ENCODE peak calls at places on chromosomes 5 and 9, in six cellular contexts. One of them, this sample, is unnamed.

GRCh38 chr5:58800410-58800809 is 217.5 kb downstream of the RAB3C start:
- DNase-seq in SK-N-SH: no peak
- DNase-seq in GM12878: no peak
- DNase-seq in HL-60: no peak
- DNase-seq in HepG2: no peak
- DNase-seq in K562: no peak
- DNase-seq in this sample: no peak

GRCh38 chr5:128228506-128228905 is 144.9 kb downstream of the SLC12A2 start:
- DNase-seq in SK-N-SH: no peak
- DNase-seq in GM12878: no peak
- DNase-seq in HL-60: no peak
- DNase-seq in HepG2: no peak
- DNase-seq in K562: no peak
- DNase-seq in this sample: no peak

GRCh38 chr5:14771972-14772371 is 99.6 kb downstream of the ANKH start:
- DNase-seq in SK-N-SH: no peak
- DNase-seq in GM12878: no peak
- DNase-seq in HL-60: no peak
- DNase-seq in HepG2: no peak
- DNase-seq in K562: no peak
- DNase-seq in this sample: no peak

GRCh38 chr9:83144492-83144891 is 81.5 kb upstream of the RASEF start:
- DNase-seq in SK-N-SH: no peak
- DNase-seq in GM12878: no peak
- DNase-seq in HL-60: no peak
- DNase-seq in HepG2: no peak
- DNase-seq in K562: no peak
- DNase-seq in this sample: no peak

GRCh38 chr5:77138981-77139380 is 51.9 kb upstream of the ZBED3 start:
- DNase-seq in SK-N-SH: peak
- DNase-seq in GM12878: no peak
- DNase-seq in HL-60: no peak
- DNase-seq in HepG2: no peak
- DNase-seq in K562: no peak
- DNase-seq in this sample: no peak

GRCh38 chr5:78726556-78726955 is 78.0 kb upstream of the LHFPL2 start:
- DNase-seq in SK-N-SH: no peak
- DNase-seq in GM12878: no peak
- DNase-seq in HL-60: no peak
- DNase-seq in HepG2: no peak
- DNase-seq in K562: no peak
- DNase-seq in this sample: no peak

GRCh38 chr5:32845171-32845570 is 134.1 kb downstream of the NPR3 start:
- DNase-seq in SK-N-SH: no peak
- DNase-seq in GM12878: no peak
- DNase-seq in HL-60: no peak
- DNase-seq in HepG2: no peak
- DNase-seq in K562: no peak
- DNase-seq in this sample: no peak

GRCh38 chr5:23820764-23821471 is 313.5 kb downstream of the PRDM9 start:
- DNase-seq in SK-N-SH: peak
- DNase-seq in GM12878: no peak
- DNase-seq in HL-60: no peak
- DNase-seq in HepG2: no peak
- DNase-seq in K562: peak
- DNase-seq in this sample: no peak

GRCh38 chr9:76302947-76303550 is 91.2 kb downstream of the RFK start:
- DNase-seq in SK-N-SH: peak
- DNase-seq in GM12878: no peak
- DNase-seq in HL-60: peak
- DNase-seq in HepG2: peak
- DNase-seq in K562: peak
- DNase-seq in this sample: no peak

GRCh38 chr5:75020016-75020656 is 32.2 kb downstream of the GCNT4 start:
- DNase-seq in SK-N-SH: no peak
- DNase-seq in GM12878: no peak
- DNase-seq in HL-60: no peak
- DNase-seq in HepG2: peak
- DNase-seq in K562: no peak
- DNase-seq in this sample: no peak

GRCh38 chr5:149799119-149799623 is 69.1 kb downstream of the PPARGC1B start:
- DNase-seq in SK-N-SH: peak
- DNase-seq in GM12878: no peak
- DNase-seq in HL-60: no peak
- DNase-seq in HepG2: peak
- DNase-seq in K562: peak
- DNase-seq in this sample: no peak

GRCh38 chr9:93645149-93645889 is 68.9 kb downstream of the PHF2 start:
- DNase-seq in SK-N-SH: no peak
- DNase-seq in GM12878: no peak
- DNase-seq in HL-60: no peak
- DNase-seq in HepG2: no peak
- DNase-seq in K562: no peak
- DNase-seq in this sample: no peak

GRCh38 chr9:37916471-37917314 is 12.8 kb upstream of the SLC25A51 start:
- DNase-seq in SK-N-SH: no peak
- DNase-seq in GM12878: no peak
- DNase-seq in HL-60: no peak
- DNase-seq in HepG2: no peak
- DNase-seq in K562: no peak
- DNase-seq in this sample: no peak

GRCh38 chr5:14868771-14869170 is 2.8 kb downstream of the ANKH start:
- DNase-seq in SK-N-SH: no peak
- DNase-seq in GM12878: no peak
- DNase-seq in HL-60: no peak
- DNase-seq in HepG2: no peak
- DNase-seq in K562: no peak
- DNase-seq in this sample: no peak

GRCh38 chr5:40984884-40985283 is 75.6 kb downstream of the C7 start:
- DNase-seq in SK-N-SH: no peak
- DNase-seq in GM12878: no peak
- DNase-seq in HL-60: no peak
- DNase-seq in HepG2: no peak
- DNase-seq in K562: no peak
- DNase-seq in this sample: no peak

GRCh38 chr9:74557577-74557976 is 60.4 kb downstream of the RORB start:
- DNase-seq in SK-N-SH: no peak
- DNase-seq in GM12878: no peak
- DNase-seq in HL-60: no peak
- DNase-seq in HepG2: no peak
- DNase-seq in K562: no peak
- DNase-seq in this sample: no peak

GRCh38 chr5:96209829-96210228 is 223.2 kb downstream of the PCSK1 start:
- DNase-seq in SK-N-SH: no peak
- DNase-seq in GM12878: no peak
- DNase-seq in HL-60: no peak
- DNase-seq in HepG2: no peak
- DNase-seq in K562: no peak
- DNase-seq in this sample: no peak

GRCh38 chr9:95268681-95269080 is 48.8 kb downstream of the FANCC start:
- DNase-seq in SK-N-SH: peak
- DNase-seq in GM12878: no peak
- DNase-seq in HL-60: no peak
- DNase-seq in HepG2: peak
- DNase-seq in K562: peak
- DNase-seq in this sample: no peak

GRCh38 chr5:41610402-41610801 is 100.0 kb upstream of the PLCXD3 start:
- DNase-seq in SK-N-SH: no peak
- DNase-seq in GM12878: no peak
- DNase-seq in HL-60: no peak
- DNase-seq in HepG2: no peak
- DNase-seq in K562: no peak
- DNase-seq in this sample: no peak

GRCh38 chr9:18520395-18520794 is 46.4 kb downstream of the ADAMTSL1 start:
- DNase-seq in SK-N-SH: peak
- DNase-seq in GM12878: no peak
- DNase-seq in HL-60: no peak
- DNase-seq in HepG2: no peak
- DNase-seq in K562: no peak
- DNase-seq in this sample: no peak

GRCh38 chr9:129273941-129274709 is 96.1 kb upstream of the IER5L start:
- DNase-seq in SK-N-SH: peak
- DNase-seq in GM12878: no peak
- DNase-seq in HL-60: peak
- DNase-seq in HepG2: no peak
- DNase-seq in K562: no peak
- DNase-seq in this sample: no peak

GRCh38 chr5:74130141-74130897 is 504.3 kb downstream of the ARHGEF28 start:
- DNase-seq in SK-N-SH: no peak
- DNase-seq in GM12878: no peak
- DNase-seq in HL-60: no peak
- DNase-seq in HepG2: no peak
- DNase-seq in K562: no peak
- DNase-seq in this sample: no peak

GRCh38 chr5:138543730-138544104 is 681 bp upstream of the ETF1 start:
- DNase-seq in SK-N-SH: peak
- DNase-seq in GM12878: no peak
- DNase-seq in HL-60: peak
- DNase-seq in HepG2: no peak
- DNase-seq in K562: no peak
- DNase-seq in this sample: no peak

GRCh38 chr5:59712836-59713487 is 180.6 kb downstream of the PDE4D start:
- DNase-seq in SK-N-SH: no peak
- DNase-seq in GM12878: no peak
- DNase-seq in HL-60: no peak
- DNase-seq in HepG2: no peak
- DNase-seq in K562: no peak
- DNase-seq in this sample: no peak

GRCh38 chr5:68456756-68457217 is 241.2 kb downstream of the PIK3R1 start:
- DNase-seq in SK-N-SH: no peak
- DNase-seq in GM12878: no peak
- DNase-seq in HL-60: no peak
- DNase-seq in HepG2: peak
- DNase-seq in K562: peak
- DNase-seq in this sample: no peak

GRCh38 chr5:96961053-96961452 is 25.2 kb downstream of the LNPEP start:
- DNase-seq in SK-N-SH: no peak
- DNase-seq in GM12878: peak
- DNase-seq in HL-60: no peak
- DNase-seq in HepG2: no peak
- DNase-seq in K562: no peak
- DNase-seq in this sample: no peak

GRCh38 chr5:31963358-31963757 is 210.8 kb downstream of the GOLPH3 start:
- DNase-seq in SK-N-SH: no peak
- DNase-seq in GM12878: no peak
- DNase-seq in HL-60: no peak
- DNase-seq in HepG2: no peak
- DNase-seq in K562: no peak
- DNase-seq in this sample: no peak

GRCh38 chr5:116404001-116404400 is 170.6 kb downstream of the SEMA6A start:
- DNase-seq in SK-N-SH: peak
- DNase-seq in GM12878: no peak
- DNase-seq in HL-60: no peak
- DNase-seq in HepG2: no peak
- DNase-seq in K562: no peak
- DNase-seq in this sample: no peak

GRCh38 chr9:132411091-132411508 is 1.1 kb downstream of the CFAP77 start:
- DNase-seq in SK-N-SH: peak
- DNase-seq in GM12878: no peak
- DNase-seq in HL-60: peak
- DNase-seq in HepG2: peak
- DNase-seq in K562: peak
- DNase-seq in this sample: peak

GRCh38 chr9:120303519-120303918 is 276.4 kb downstream of the CDK5RAP2 start:
- DNase-seq in SK-N-SH: no peak
- DNase-seq in GM12878: no peak
- DNase-seq in HL-60: no peak
- DNase-seq in HepG2: no peak
- DNase-seq in K562: no peak
- DNase-seq in this sample: no peak

GRCh38 chr9:68648971-68649370 is 56.1 kb upstream of the PIP5K1B start:
- DNase-seq in SK-N-SH: no peak
- DNase-seq in GM12878: no peak
- DNase-seq in HL-60: no peak
- DNase-seq in HepG2: no peak
- DNase-seq in K562: no peak
- DNase-seq in this sample: no peak

GRCh38 chr9:13705356-13705755 is 425.9 kb upstream of the MPDZ start:
- DNase-seq in SK-N-SH: no peak
- DNase-seq in GM12878: no peak
- DNase-seq in HL-60: no peak
- DNase-seq in HepG2: no peak
- DNase-seq in K562: no peak
- DNase-seq in this sample: no peak
- TF ChIP-seq GABPA in SK-N-SH: no peak
- TF ChIP-seq GABPA in GM12878: no peak
- TF ChIP-seq GABPA in HL-60: no peak
- TF ChIP-seq GABPA in HepG2: no peak
- TF ChIP-seq GABPA in K562: no peak
- TF ChIP-seq GABPA in this sample: no peak

DNA sequence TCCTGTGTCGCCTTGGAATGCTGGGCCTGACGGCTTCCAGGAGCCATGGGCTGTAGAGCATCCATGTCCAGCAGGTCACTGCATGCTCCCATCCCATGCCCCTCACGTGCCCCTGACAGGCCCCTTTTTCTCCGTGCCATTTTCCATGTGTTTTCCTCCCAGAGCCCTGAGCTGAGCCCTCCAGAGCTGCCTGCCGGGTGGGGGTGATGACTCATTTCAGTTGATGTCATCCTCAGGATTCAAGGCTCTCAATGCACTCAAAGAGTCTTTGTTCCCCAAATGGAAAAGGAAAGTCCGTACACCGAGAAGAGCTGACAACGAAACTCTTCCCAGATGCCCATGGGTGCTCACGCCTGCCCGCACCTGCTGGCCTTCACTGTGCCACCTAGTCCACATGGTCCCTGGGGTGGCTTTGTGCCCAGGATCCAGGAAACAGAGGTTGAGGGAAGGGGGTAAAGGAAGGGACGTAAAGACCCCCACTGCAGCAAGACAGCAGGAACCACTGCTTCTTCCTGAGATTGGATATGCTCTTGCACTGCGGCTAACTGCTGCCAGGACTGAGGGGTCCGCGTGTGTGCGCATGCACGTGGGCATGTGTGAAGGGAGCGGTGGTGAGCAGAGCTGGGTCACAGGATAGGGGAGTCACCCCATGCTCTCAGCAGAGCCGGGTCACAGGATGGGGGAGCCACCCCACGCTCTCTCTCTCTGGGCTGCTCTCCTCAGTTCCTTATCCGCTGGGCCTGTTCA is 27.6 kb downstream of the COL15A1 start:
- DNase-seq in SK-N-SH: no peak
- DNase-seq in GM12878: no peak
- DNase-seq in HL-60: no peak
- DNase-seq in HepG2: peak
- DNase-seq in K562: peak
- DNase-seq in this sample: no peak
- TF ChIP-seq GABPA in SK-N-SH: no peak
- TF ChIP-seq GABPA in GM12878: no peak
- TF ChIP-seq GABPA in HL-60: no peak
- TF ChIP-seq GABPA in HepG2: no peak
- TF ChIP-seq GABPA in K562: no peak
- TF ChIP-seq GABPA in this sample: no peak

GRCh38 chr9:126376311-126376902 is 49.8 kb downstream of the MVB12B start:
- DNase-seq in SK-N-SH: no peak
- DNase-seq in GM12878: no peak
- DNase-seq in HL-60: no peak
- DNase-seq in HepG2: peak
- DNase-seq in K562: no peak
- DNase-seq in this sample: no peak
- TF ChIP-seq GABPA in SK-N-SH: no peak
- TF ChIP-seq GABPA in GM12878: no peak
- TF ChIP-seq GABPA in HL-60: no peak
- TF ChIP-seq GABPA in HepG2: no peak
- TF ChIP-seq GABPA in K562: no peak
- TF ChIP-seq GABPA in this sample: no peak

GRCh38 chr5:98454904-98455303 is 318.6 kb upstream of the RGMB start:
- DNase-seq in SK-N-SH: no peak
- DNase-seq in GM12878: no peak
- DNase-seq in HL-60: no peak
- DNase-seq in HepG2: no peak
- DNase-seq in K562: no peak
- DNase-seq in this sample: no peak
- TF ChIP-seq GABPA in SK-N-SH: no peak
- TF ChIP-seq GABPA in GM12878: no peak
- TF ChIP-seq GABPA in HL-60: no peak
- TF ChIP-seq GABPA in HepG2: no peak
- TF ChIP-seq GABPA in K562: no peak
- TF ChIP-seq GABPA in this sample: no peak

This sample was measured in H1.